ENCODE peak calls at places on chromosomes 4 and X, in four cellular contexts. Z, K, Q and R are unnamed samples.

GRCh38 chr4:159281781-159282180 is 178.9 kb downstream of the RAPGEF2 start:
- DNase-seq in Z (no peak), Q (no peak), K (no peak), R (no peak)

GRCh38 chr4:145535202-145535601 is 53.5 kb downstream of the SMAD1 start:
- DNase-seq in Q (no peak), Z (peak), K (no peak), R (no peak)

GRCh38 chrX:14920196-14920595 is 47.0 kb downstream of the MOSPD2 start:
- DNase-seq in K (no peak), Q (peak), Z (no peak), R (no peak)

GRCh38 chr4:55866973-55867574 is 13.6 kb downstream of the EXOC1 start:
- DNase-seq in Q (peak), Z (peak), K (peak), R (no peak)

GRCh38 chr4:149987330-149987751 is 90.9 kb upstream of the DCLK2 start:
- DNase-seq in Q (peak), K (no peak), Z (no peak), R (no peak)

GRCh38 chr4:23904639-23905061 is 14.8 kb upstream of the PPARGC1A start:
- DNase-seq in K (no peak), Z (no peak), Q (no peak), R (peak)

GRCh38 chrX:8043121-8043520 is 115.9 kb upstream of the PNPLA4 start:
- DNase-seq in Z (no peak), K (no peak), Q (no peak), R (no peak)

GRCh38 chrX:13815664-13816063 is 1.2 kb downstream of the GPM6B start:
- DNase-seq in K (no peak), Z (no peak), Q (no peak), R (no peak)

GRCh38 chr4:41752081-41752836 is 3.7 kb upstream of the PHOX2B start:
- DNase-seq in Z (no peak), Q (no peak), K (no peak), R (no peak)

GRCh38 chr4:100023800-100024199 is 73.7 kb upstream of the H2AZ1 start:
- DNase-seq in K (no peak), Z (no peak), Q (no peak), R (no peak)

GRCh38 chr4:153655004-153655541 is 29.0 kb upstream of the TLR2 start:
- DNase-seq in K (no peak), Z (no peak), Q (no peak), R (no peak)

GRCh38 chrX:56763556-56764152 is 34.6 kb downstream of the NBDY start:
- DNase-seq in Z (no peak), K (no peak), Q (no peak), R (no peak)

GRCh38 chr4:150250998-150251651 is 172.9 kb downstream of the DCLK2 start:
- DNase-seq in Q (no peak), K (no peak), Z (no peak), R (no peak)

GRCh38 chrX:10176121-10177003 is 19.6 kb downstream of the CLCN4 start:
- DNase-seq in K (peak), Z (no peak), Q (no peak), R (no peak)

GRCh38 chr4:181194096-181194495 is 1049.1 kb upstream of the TENM3 start:
- DNase-seq in Q (no peak), Z (no peak), K (no peak), R (no peak)

GRCh38 chr4:6001965-6002833 is 16.0 kb downstream of the C4orf50 start:
- DNase-seq in Q (no peak), K (no peak), Z (no peak), R (no peak)

GRCh38 chr4:144178414-144178813 is 37.9 kb upstream of the GYPA start:
- DNase-seq in Z (no peak), Q (no peak), K (no peak), R (no peak)

GRCh38 chr4:124151031-124151430 is 561.5 kb downstream of the ANKRD50 start:
- DNase-seq in Q (no peak), K (no peak), Z (no peak), R (no peak)

GRCh38 chr4:61614256-61614655 is 414.1 kb downstream of the ADGRL3 start:
- DNase-seq in Q (no peak), K (no peak), Z (no peak), R (no peak)

GRCh38 chr4:75248770-75249467 is 265.3 kb downstream of the RCHY1 start:
- DNase-seq in K (peak), Z (peak), Q (no peak), R (no peak)

GRCh38 chrX:9955506-9955905 is 11.7 kb upstream of the CLDN34 start:
- DNase-seq in Q (peak), Z (no peak), K (no peak), R (no peak)

GRCh38 chrX:100409316-100410082 is 574 bp downstream of the PCDH19 start:
- DNase-seq in Q (no peak), K (no peak), Z (no peak), R (no peak)

GRCh38 chrX:19514791-19515614 is at the start of gene MAP3K15:
- DNase-seq in K (no peak), Z (no peak), Q (no peak), R (no peak)

GRCh38 chrX:155747520-155747919 is 133.6 kb upstream of the VAMP7 start:
- DNase-seq in Z (peak), Q (no peak), K (no peak), R (no peak)

GRCh38 chr4:183345261-183345660 is 23.0 kb upstream of the CLDN24 start:
- DNase-seq in Q (no peak), K (no peak), Z (no peak), R (no peak)

GRCh38 chrX:31260351-31260750 is 188.5 kb upstream of the FTHL17 start:
- DNase-seq in K (no peak), Q (no peak), Z (no peak), R (no peak)

GRCh38 chr4:71553605-71554004 is 214.8 kb downstream of the SLC4A4 start:
- DNase-seq in K (no peak), Z (no peak), Q (peak), R (no peak)

GRCh38 chr4:88286897-88287296 is 2.5 kb upstream of the PPM1K start:
- DNase-seq in Q (peak), K (no peak), Z (no peak), R (no peak)

GRCh38 chr4:2827874-2828751 is 15.5 kb upstream of the ADD1 start:
- DNase-seq in Z (no peak), Q (no peak), K (no peak), R (no peak)

GRCh38 chr4:152357206-152357605 is 178.7 kb downstream of the FBXW7 start:
- DNase-seq in Q (peak), Z (no peak), K (no peak), R (no peak)

GRCh38 chrX:105820247-105820646 is 2.1 kb upstream of the NRK start:
- DNase-seq in Z (no peak), Q (no peak), K (no peak), R (no peak)

GRCh38 chrX:46258356-46258755 is 286.9 kb downstream of the ZNF674 start:
- DNase-seq in K (no peak), Q (no peak), Z (no peak), R (no peak)
- H3K27ac ChIP-seq in K (peak), Q (no peak), Z (peak), R (no peak)

GRCh38 chr4:143071351-143071750 is 113.4 kb upstream of the USP38 start:
- DNase-seq in K (no peak), Q (no peak), Z (no peak), R (no peak)
- H3K27ac ChIP-seq in K (no peak), Q (no peak), Z (no peak), R (no peak)

DNA sequence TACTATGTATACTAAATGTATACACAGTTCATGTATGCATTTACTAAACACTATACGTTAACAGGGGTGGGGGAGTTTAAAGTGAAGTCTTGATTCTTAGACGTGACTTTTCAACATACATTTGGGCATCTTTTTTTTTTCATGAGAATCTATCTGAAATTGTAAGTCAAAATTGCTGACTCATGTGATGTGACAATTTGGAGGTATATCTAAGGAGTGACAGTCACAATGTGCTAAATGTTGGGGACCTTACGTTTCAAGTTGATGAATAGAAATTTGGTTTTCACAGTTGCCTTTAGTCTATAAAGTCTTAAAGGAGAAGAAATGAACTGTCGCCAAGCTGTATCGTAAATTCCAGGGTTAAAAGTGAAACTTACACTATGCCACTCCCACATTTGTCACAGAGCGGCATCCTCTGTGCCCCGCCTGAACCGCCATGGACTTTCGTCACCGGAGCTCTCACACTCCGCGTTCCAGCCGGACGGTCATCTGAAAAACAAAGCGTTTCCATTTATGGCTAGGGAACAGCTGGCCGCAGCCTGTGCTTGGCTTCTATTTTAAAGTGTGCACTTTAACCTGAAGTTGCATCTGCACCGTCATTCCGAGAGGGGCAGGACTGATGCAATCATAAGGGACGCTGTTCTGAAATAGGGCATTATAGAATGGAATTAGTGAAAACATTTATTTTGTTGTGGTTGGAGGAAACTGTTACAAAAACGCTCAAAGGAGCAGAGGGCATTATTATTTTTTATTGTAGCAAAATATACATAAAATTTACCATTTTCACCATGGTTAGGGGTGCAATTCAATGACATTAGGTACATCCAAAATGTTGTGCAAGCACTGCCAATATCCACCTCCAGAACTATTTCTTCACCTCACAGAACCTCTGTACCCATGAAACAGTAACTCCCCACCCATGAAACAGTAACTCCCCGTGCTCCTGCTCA is 30.9 kb downstream of the PDLIM3 start:
- DNase-seq in Q (peak), K (no peak), Z (no peak), R (no peak)
- H3K27ac ChIP-seq in Q (peak), K (no peak), Z (no peak), R (no peak)

GRCh38 chr4:140091305-140091704 is 62.7 kb downstream of the MAML3 start:
- DNase-seq in Q (no peak), K (no peak), Z (peak), R (no peak)
- H3K27ac ChIP-seq in Q (no peak), K (no peak), Z (peak), R (no peak)

GRCh38 chrX:108091878-108092291 is 307 bp downstream of the ATG4A start:
- DNase-seq in Q (no peak), Z (peak), K (no peak), R (peak)
- H3K27ac ChIP-seq in Q (peak), Z (no peak), K (peak), R (peak)

GRCh38 chr4:10005632-10006031 is 15.7 kb downstream of the SLC2A9 start:
- DNase-seq in Q (no peak), Z (no peak), K (no peak), R (no peak)
- H3K27ac ChIP-seq in Q (no peak), Z (peak), K (peak), R (no peak)